ENCODE peak calls at places on chromosomes 7 and 10, in seven cellular contexts. One of them, this sample, is unnamed.

GRCh38 chr7:124155400-124156022 is 122.6 kb upstream of the TMEM229A start:
- DNase-seq in DMS 273 treated with DMSO at 0.1 percent for 48 hours: no peak
- DNase-seq in RWPE1: peak
- DNase-seq in activated T-helper 9 cell treated with anti-CD3 and anti-CD28 coated beads, Interleukin-2, amount 50 U/mL, for 16 hours: no peak
- DNase-seq in neural crest cell: no peak
- DNase-seq in T-helper 9 cell: no peak
- DNase-seq in stimulated activated CD8-positive, alpha-beta memory T cell treated with anti-CD3 and anti-CD28 coated beads, Interleukin-2, amount 100 ng/mL, for 1 hour: no peak
- DNase-seq in this sample: no peak

GRCh38 chr10:48364659-48365405 is 58.4 kb downstream of the MAPK8 start:
- DNase-seq in DMS 273 treated with DMSO at 0.1 percent for 48 hours: no peak
- DNase-seq in RWPE1: no peak
- DNase-seq in activated T-helper 9 cell treated with anti-CD3 and anti-CD28 coated beads, Interleukin-2, amount 50 U/mL, for 16 hours: no peak
- DNase-seq in neural crest cell: no peak
- DNase-seq in T-helper 9 cell: no peak
- DNase-seq in stimulated activated CD8-positive, alpha-beta memory T cell treated with anti-CD3 and anti-CD28 coated beads, Interleukin-2, amount 100 ng/mL, for 1 hour: no peak
- DNase-seq in this sample: no peak

GRCh38 chr10:17850526-17850925 is 41.4 kb downstream of the MRC1 start:
- DNase-seq in DMS 273 treated with DMSO at 0.1 percent for 48 hours: no peak
- DNase-seq in RWPE1: no peak
- DNase-seq in activated T-helper 9 cell treated with anti-CD3 and anti-CD28 coated beads, Interleukin-2, amount 50 U/mL, for 16 hours: no peak
- DNase-seq in neural crest cell: no peak
- DNase-seq in T-helper 9 cell: no peak
- DNase-seq in stimulated activated CD8-positive, alpha-beta memory T cell treated with anti-CD3 and anti-CD28 coated beads, Interleukin-2, amount 100 ng/mL, for 1 hour: no peak
- DNase-seq in this sample: no peak

GRCh38 chr10:54800677-54801480 is at the start of gene PCDH15:
- DNase-seq in DMS 273 treated with DMSO at 0.1 percent for 48 hours: no peak
- DNase-seq in RWPE1: peak
- DNase-seq in activated T-helper 9 cell treated with anti-CD3 and anti-CD28 coated beads, Interleukin-2, amount 50 U/mL, for 16 hours: no peak
- DNase-seq in neural crest cell: peak
- DNase-seq in T-helper 9 cell: no peak
- DNase-seq in stimulated activated CD8-positive, alpha-beta memory T cell treated with anti-CD3 and anti-CD28 coated beads, Interleukin-2, amount 100 ng/mL, for 1 hour: no peak
- DNase-seq in this sample: no peak

GRCh38 chr10:98285416-98285815 is 17.4 kb upstream of the LOXL4 start:
- DNase-seq in DMS 273 treated with DMSO at 0.1 percent for 48 hours: no peak
- DNase-seq in RWPE1: no peak
- DNase-seq in activated T-helper 9 cell treated with anti-CD3 and anti-CD28 coated beads, Interleukin-2, amount 50 U/mL, for 16 hours: no peak
- DNase-seq in neural crest cell: no peak
- DNase-seq in T-helper 9 cell: no peak
- DNase-seq in stimulated activated CD8-positive, alpha-beta memory T cell treated with anti-CD3 and anti-CD28 coated beads, Interleukin-2, amount 100 ng/mL, for 1 hour: no peak
- DNase-seq in this sample: no peak

GRCh38 chr10:62851449-62851848 is 35.3 kb upstream of the EGR2 start:
- DNase-seq in DMS 273 treated with DMSO at 0.1 percent for 48 hours: no peak
- DNase-seq in RWPE1: no peak
- DNase-seq in activated T-helper 9 cell treated with anti-CD3 and anti-CD28 coated beads, Interleukin-2, amount 50 U/mL, for 16 hours: no peak
- DNase-seq in neural crest cell: no peak
- DNase-seq in T-helper 9 cell: no peak
- DNase-seq in stimulated activated CD8-positive, alpha-beta memory T cell treated with anti-CD3 and anti-CD28 coated beads, Interleukin-2, amount 100 ng/mL, for 1 hour: no peak
- DNase-seq in this sample: no peak

GRCh38 chr7:108454674-108455523 is 1.3 kb downstream of the NRCAM start:
- DNase-seq in DMS 273 treated with DMSO at 0.1 percent for 48 hours: peak
- DNase-seq in RWPE1: peak
- DNase-seq in activated T-helper 9 cell treated with anti-CD3 and anti-CD28 coated beads, Interleukin-2, amount 50 U/mL, for 16 hours: no peak
- DNase-seq in neural crest cell: peak
- DNase-seq in T-helper 9 cell: no peak
- DNase-seq in stimulated activated CD8-positive, alpha-beta memory T cell treated with anti-CD3 and anti-CD28 coated beads, Interleukin-2, amount 100 ng/mL, for 1 hour: no peak
- DNase-seq in this sample: no peak

GRCh38 chr10:130218181-130218641 is 82.0 kb downstream of the GLRX3 start:
- DNase-seq in DMS 273 treated with DMSO at 0.1 percent for 48 hours: no peak
- DNase-seq in RWPE1: no peak
- DNase-seq in activated T-helper 9 cell treated with anti-CD3 and anti-CD28 coated beads, Interleukin-2, amount 50 U/mL, for 16 hours: no peak
- DNase-seq in neural crest cell: no peak
- DNase-seq in T-helper 9 cell: no peak
- DNase-seq in stimulated activated CD8-positive, alpha-beta memory T cell treated with anti-CD3 and anti-CD28 coated beads, Interleukin-2, amount 100 ng/mL, for 1 hour: no peak
- DNase-seq in this sample: no peak

GRCh38 chr10:114486938-114487814 is 82.9 kb upstream of the AFAP1L2 start:
- DNase-seq in DMS 273 treated with DMSO at 0.1 percent for 48 hours: no peak
- DNase-seq in RWPE1: peak
- DNase-seq in activated T-helper 9 cell treated with anti-CD3 and anti-CD28 coated beads, Interleukin-2, amount 50 U/mL, for 16 hours: no peak
- DNase-seq in neural crest cell: no peak
- DNase-seq in T-helper 9 cell: no peak
- DNase-seq in stimulated activated CD8-positive, alpha-beta memory T cell treated with anti-CD3 and anti-CD28 coated beads, Interleukin-2, amount 100 ng/mL, for 1 hour: no peak
- DNase-seq in this sample: no peak

GRCh38 chr7:110573862-110574528 is 516.9 kb upstream of the LRRN3 start:
- DNase-seq in DMS 273 treated with DMSO at 0.1 percent for 48 hours: peak
- DNase-seq in RWPE1: peak
- DNase-seq in activated T-helper 9 cell treated with anti-CD3 and anti-CD28 coated beads, Interleukin-2, amount 50 U/mL, for 16 hours: no peak
- DNase-seq in neural crest cell: no peak
- DNase-seq in T-helper 9 cell: no peak
- DNase-seq in stimulated activated CD8-positive, alpha-beta memory T cell treated with anti-CD3 and anti-CD28 coated beads, Interleukin-2, amount 100 ng/mL, for 1 hour: no peak
- DNase-seq in this sample: no peak

GRCh38 chr10:30862486-30862885 is 169.2 kb downstream of the ZNF438 start:
- DNase-seq in DMS 273 treated with DMSO at 0.1 percent for 48 hours: peak
- DNase-seq in RWPE1: no peak
- DNase-seq in activated T-helper 9 cell treated with anti-CD3 and anti-CD28 coated beads, Interleukin-2, amount 50 U/mL, for 16 hours: no peak
- DNase-seq in neural crest cell: no peak
- DNase-seq in T-helper 9 cell: no peak
- DNase-seq in stimulated activated CD8-positive, alpha-beta memory T cell treated with anti-CD3 and anti-CD28 coated beads, Interleukin-2, amount 100 ng/mL, for 1 hour: no peak
- DNase-seq in this sample: no peak